ENCODE peak calls at places on chromosome 1, in four cellular contexts. M, A, O and J are unnamed samples.

GRCh38 chr1:112957133-112957812 is 1.3 kb upstream of the SLC16A1 start:
- DNase-seq in O (peak; percentile 75), M (peak; percentile 69), A (no peak), J (no peak)

GRCh38 chr1:20184997-20185833 is 681 bp upstream of the UBXN10 start:
- DNase-seq in M (no peak), A (no peak), O (no peak), J (no peak)

GRCh38 chr1:168443356-168443755 is 100.4 kb downstream of the XCL2 start:
- DNase-seq in O (no peak), M (no peak), A (no peak), J (no peak)

GRCh38 chr1:160636076-160636475 is 10.8 kb downstream of the SLAMF1 start:
- DNase-seq in M (no peak), O (no peak), A (no peak), J (no peak)

GRCh38 chr1:167612583-167612982 is 17.4 kb upstream of the RCSD1 start:
- DNase-seq in A (no peak), O (no peak), M (no peak), J (no peak)

GRCh38 chr1:185260611-185261010 is 56.4 kb downstream of the IVNS1ABP start:
- DNase-seq in A (no peak), M (no peak), O (no peak), J (no peak)

GRCh38 chr1:62229932-62230331 is 35.3 kb downstream of the L1TD1 start:
- DNase-seq in M (no peak), A (no peak), O (no peak), J (no peak)

GRCh38 chr1:231861541-231862481 is 235.2 kb downstream of the DISC1 start:
- DNase-seq in A (no peak), M (no peak), O (no peak), J (no peak)

GRCh38 chr1:52423771-52424170 is 19.4 kb downstream of the PRPF38A start:
- DNase-seq in A (no peak), M (no peak), O (no peak), J (no peak)

GRCh38 chr1:242827538-242827937 is 303.0 kb upstream of the PLD5 start:
- DNase-seq in M (no peak), O (no peak), A (no peak), J (no peak)

GRCh38 chr1:243475966-243476365 is 220.1 kb downstream of the SDCCAG8 start:
- DNase-seq in M (no peak), O (peak; percentile 87), A (no peak), J (no peak)

GRCh38 chr1:2316451-2316940 is 74.9 kb downstream of the MORN1 start:
- DNase-seq in O (no peak), A (no peak), M (no peak), J (no peak)

GRCh38 chr1:1597275-1597930 is 2.5 kb downstream of the FNDC10 start:
- DNase-seq in M (no peak), A (no peak), O (peak; percentile 76), J (no peak)

GRCh38 chr1:183821309-183822080 is 16.6 kb downstream of the RGL1 start:
- DNase-seq in O (no peak), M (no peak), A (no peak), J (no peak)

GRCh38 chr1:234427950-234428646 is 50.9 kb downstream of the TARBP1 start:
- DNase-seq in O (no peak), A (no peak), M (no peak), J (no peak)

GRCh38 chr1:235579891-235580290 is 69.7 kb downstream of the GNG4 start:
- DNase-seq in O (no peak), A (no peak), M (no peak), J (no peak)

GRCh38 chr1:64703600-64703999 is 41.3 kb upstream of the RAVER2 start:
- DNase-seq in A (no peak), O (no peak), M (no peak), J (no peak)

GRCh38 chr1:181562395-181562794 is 79.1 kb downstream of the CACNA1E start:
- DNase-seq in A (no peak), M (no peak), O (no peak), J (no peak)

GRCh38 chr1:219900201-219900600 is 28.2 kb downstream of the SLC30A10 start:
- DNase-seq in A (no peak), O (no peak), M (no peak), J (no peak)

GRCh38 chr1:169653873-169654272 is 23.9 kb upstream of the SELP start:
- DNase-seq in M (no peak), A (no peak), O (no peak), J (no peak)

GRCh38 chr1:50873458-50874187 is 86.4 kb downstream of the FAF1 start:
- DNase-seq in M (peak; percentile 18), O (peak; percentile 91), A (peak; percentile 59), J (no peak)

DNA sequence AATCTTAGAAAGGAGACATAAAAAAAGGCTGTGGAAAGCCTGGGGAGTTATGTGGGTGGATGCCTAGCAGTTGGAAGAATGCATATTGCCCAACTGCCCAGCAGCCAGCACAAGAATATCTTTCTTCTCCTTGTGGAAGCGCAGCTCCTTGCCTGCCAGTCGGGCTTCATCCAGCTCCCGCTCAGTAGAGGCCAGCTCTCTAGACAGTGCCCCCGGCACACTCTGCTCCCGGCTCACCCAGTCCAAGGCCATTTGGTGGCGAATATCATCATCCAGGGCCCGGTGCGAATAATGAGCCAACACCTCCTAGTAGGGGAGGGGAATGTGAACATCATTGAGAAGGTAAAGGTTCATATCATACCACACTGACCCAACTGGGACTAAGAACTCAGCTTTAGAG is 9.0 kb upstream of the RBM8A start:
- DNase-seq in A (no peak), M (no peak), O (no peak), J (no peak)
- TF ChIP-seq CTCF in A (no peak), M (no peak), O (no peak), J (no peak)

GRCh38 chr1:225428879-225429455 is 1.1 kb upstream of the LBR start:
- DNase-seq in A (no peak), O (no peak), M (no peak), J (no peak)
- H3K4me3 ChIP-seq in A (peak overlapping the region; percentile 85), O (peak overlapping the region; percentile 90), M (peak overlapping the region; percentile 77), J (peak overlapping the region; percentile 84)

GRCh38 chr1:110208916-110209650 is 1.0 kb upstream of the KCNC4 start:
- DNase-seq in O (peak; percentile 23), A (peak; percentile 66), M (no peak), J (no peak)
- H3K27ac ChIP-seq in O (peak overlapping the region; percentile 83), A (peak overlapping the region; percentile 84), M (no peak overlapping the region), J (peak overlapping the region; percentile 89)

GRCh38 chr1:227731696-227732585 is 3.2 kb downstream of the JMJD4 start:
- DNase-seq in M (no peak), O (no peak), A (no peak), J (no peak)

GRCh38 chr1:227731241-227731677 is 3.8 kb downstream of the JMJD4 start:
- DNase-seq in M (no peak), O (no peak), A (peak; percentile 24), J (no peak)

GRCh38 chr1:227729881-227730629 is 5.0 kb downstream of the JMJD4 start:
- DNase-seq in A (no peak), O (peak; percentile 84), M (peak; percentile 37), J (no peak)

GRCh38 chr1:227729144-227729880 is 5.8 kb downstream of the JMJD4 start:
- DNase-seq in M (no peak), A (no peak), O (peak; percentile 49), J (no peak)

DNA sequence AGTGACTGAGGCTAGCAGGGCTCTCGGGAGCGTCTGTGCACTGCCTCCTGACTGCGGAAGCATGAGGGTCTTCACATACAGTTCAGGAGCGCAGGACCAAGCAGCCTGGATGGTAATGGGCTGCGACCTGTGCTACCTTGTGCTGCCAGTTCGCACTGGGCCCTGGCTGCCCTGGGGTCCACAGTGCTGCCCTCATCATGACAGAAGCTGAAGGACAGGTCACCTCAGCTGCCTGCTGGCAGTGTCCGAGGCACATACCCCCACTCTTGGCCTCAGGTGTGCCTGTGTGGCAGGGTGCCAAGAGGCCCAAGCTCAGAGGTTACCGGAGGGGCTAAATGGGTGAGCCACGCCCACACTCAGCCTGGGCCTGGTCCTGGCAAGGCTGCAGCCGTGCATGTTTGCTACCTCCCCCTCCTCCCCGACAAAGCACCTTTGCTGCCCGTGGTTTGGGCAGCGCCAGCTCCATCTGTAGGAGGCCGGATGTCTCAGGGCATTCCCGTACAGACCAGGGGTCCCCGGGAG is 4.4 kb downstream of the JMJD4 start:
- DNase-seq in M (no peak), O (no peak), A (no peak), J (no peak)
- TF ChIP-seq CTCF in M (no peak), O (no peak), A (no peak), J (peak; percentile 2)

GRCh38 chr1:210252621-210253041 is 20.0 kb downstream of the SERTAD4 start:
- DNase-seq in O (peak; percentile 92), M (no peak), A (peak; percentile 35), J (peak; percentile 71)

GRCh38 chr1:210254298-210254697 is 21.7 kb downstream of the SERTAD4 start:
- DNase-seq in M (no peak), A (no peak), O (no peak), J (no peak)

GRCh38 chr1:210250998-210251679 is 18.5 kb downstream of the SERTAD4 start:
- DNase-seq in A (peak; percentile 41), M (no peak), O (peak; percentile 85), J (peak; percentile 77)

GRCh38 chr1:210250665-210250997 is 18.0 kb downstream of the SERTAD4 start:
- DNase-seq in A (peak; percentile 23), O (peak; percentile 83), M (no peak), J (no peak)

GRCh38 chr1:210251680-210252490 is 19.3 kb downstream of the SERTAD4 start:
- DNase-seq in A (peak; percentile 22), O (peak; percentile 64), M (no peak), J (no peak)
- H3K4me3 ChIP-seq in A (peak overlapping the region; percentile 37), O (peak overlapping the region; percentile 68), M (peak overlapping the region; percentile 48), J (peak overlapping the region; percentile 51)